ENCODE peak calls at places on chromosomes 12 and 14, in ten cellular contexts. N is AG04450, T is GM13976, K is astrocyte of the spinal cord, X is omental fat pad, C is GM20000, R is cardiac fibroblast, S is Peyer's patch, A is heart right ventricle, L is left ventricle myocardium inferior. O is an unnamed sample.
A peak's percentile ranks its signal among the peaks of the same experiment; 100 is the strongest.

GRCh38 chr14:67240168-67240932 is 885 bp upstream of the PALS1 start:
- DNase-seq in N (no peak), T (peak; percentile 25), K (peak; percentile 21), X (no peak), C (peak; percentile 16), R (peak; percentile 32), S (peak; percentile 42), A (peak; percentile 44), L (peak; percentile 40), O (peak; percentile 19)

GRCh38 chr12:591571-592505 is 71.4 kb downstream of the NINJ2 start:
- DNase-seq in N (no peak), T (no peak), K (no peak), X (no peak), C (no peak), R (no peak), S (no peak), A (peak; percentile 88), L (peak; percentile 91), O (no peak)

GRCh38 chr12:111126331-111126730 is 206.0 kb upstream of the MYL2 start:
- DNase-seq in N (no peak), T (no peak), K (no peak), X (no peak), C (no peak), R (peak; percentile 3), S (no peak), A (peak; percentile 15), L (no peak), O (no peak)

GRCh38 chr12:52261211-52261484 is 13.3 kb upstream of the KRT86 start:
- DNase-seq in N (no peak), T (no peak), K (no peak), X (no peak), C (peak; percentile 11), R (no peak), S (no peak), A (no peak), L (no peak), O (no peak)

GRCh38 chr12:45912774-45913173 is 77.6 kb downstream of the SCAF11 start:
- DNase-seq in N (no peak), T (no peak), K (no peak), X (no peak), C (no peak), R (no peak), S (no peak), A (no peak), L (no peak), O (no peak)

GRCh38 chr12:29566441-29566840 is 69.0 kb upstream of the OVCH1 start:
- DNase-seq in N (no peak), T (no peak), K (peak; percentile 76), X (no peak), C (no peak), R (no peak), S (no peak), A (no peak), L (no peak), O (no peak)

GRCh38 chr14:91223028-91223783 is 21.3 kb downstream of the GPR68 start:
- DNase-seq in N (no peak), T (no peak), K (no peak), X (no peak), C (no peak), R (no peak), S (no peak), A (no peak), L (no peak), O (no peak)

GRCh38 chr14:88168025-88168424 is 155.0 kb downstream of the KCNK10 start:
- DNase-seq in N (no peak), T (no peak), K (no peak), X (no peak), C (no peak), R (no peak), S (no peak), A (no peak), L (no peak), O (no peak)

GRCh38 chr12:1826867-1827705 is 6.7 kb downstream of the LRTM2 start:
- DNase-seq in N (no peak), T (peak; percentile 64), K (no peak), X (no peak), C (no peak), R (no peak), S (no peak), A (no peak), L (no peak), O (no peak)

GRCh38 chr14:25042362-25043299 is 7.3 kb downstream of the STXBP6 start:
- DNase-seq in N (no peak), T (no peak), K (peak; percentile 54), X (no peak), C (no peak), R (peak; percentile 75), S (no peak), A (peak; percentile 50), L (no peak), O (no peak)

GRCh38 chr12:106118-106561 is 39.6 kb downstream of the IQSEC3 start:
- DNase-seq in N (no peak), T (peak; percentile 81), K (no peak), X (no peak), C (peak; percentile 86), R (no peak), S (peak; percentile 48), A (peak; percentile 42), L (peak; percentile 32), O (peak; percentile 79)

GRCh38 chr12:89134213-89134770 is 218.0 kb downstream of the DUSP6 start:
- DNase-seq in N (no peak), T (no peak), K (no peak), X (no peak), C (no peak), R (peak; percentile 66), S (no peak), A (no peak), L (no peak), O (no peak)

GRCh38 chr14:77502109-77502782 is 3.6 kb upstream of the ISM2 start:
- DNase-seq in N (no peak), T (no peak), K (no peak), X (no peak), C (no peak), R (no peak), S (no peak), A (no peak), L (no peak), O (no peak)

GRCh38 chr14:91367173-91368171 is 50.1 kb downstream of the CCDC88C start:
- DNase-seq in N (no peak), T (peak; percentile 84), K (peak; percentile 90), X (no peak), C (peak; percentile 80), R (peak; percentile 26), S (peak; percentile 80), A (peak; percentile 30), L (no peak), O (peak; percentile 81)

GRCh38 chr14:23034498-23035302 is at the start of gene PSMB5:
- DNase-seq in N (peak; percentile 83), T (peak; percentile 91), K (peak; percentile 97), X (peak; percentile 57), C (peak; percentile 89), R (peak; percentile 96), S (peak; percentile 85), A (peak; percentile 94), L (peak; percentile 89), O (peak; percentile 90)

GRCh38 chr12:105948331-105948730 is 190.4 kb downstream of the NUAK1 start:
- DNase-seq in N (no peak), T (no peak), K (peak; percentile 84), X (no peak), C (no peak), R (peak; percentile 50), S (no peak), A (no peak), L (no peak), O (no peak)

GRCh38 chr14:31926123-31926522 is 151.0 kb upstream of the ARHGAP5 start:
- DNase-seq in N (no peak), T (peak; percentile 52), K (peak; percentile 46), X (no peak), C (peak; percentile 59), R (peak; percentile 61), S (no peak), A (no peak), L (no peak), O (peak; percentile 57)
- TF ChIP-seq CTCF in N (peak; percentile 58), T (peak; percentile 33), K (peak; percentile 56), X (no peak), C (peak; percentile 50), R (peak; percentile 46), S (peak; percentile 64), A (peak; percentile 60), L (peak; percentile 57), O (peak; percentile 49)

GRCh38 chr14:99807413-99808132 is 14.4 kb downstream of the EML1 start:
- DNase-seq in N (no peak), T (no peak), K (no peak), X (no peak), C (no peak), R (peak; percentile 72), S (no peak), A (no peak), L (no peak), O (no peak)
- TF ChIP-seq CTCF in N (no peak), T (no peak), K (no peak), X (no peak), C (no peak), R (peak; percentile 2), S (no peak), A (no peak), L (no peak), O (no peak)

GRCh38 chr12:132373967-132374820 is 44.8 kb upstream of the GALNT9 start:
- DNase-seq in N (no peak), T (no peak), K (no peak), X (no peak), C (no peak), R (peak; percentile 43), S (no peak), A (no peak), L (peak; percentile 9), O (no peak)
- TF ChIP-seq CTCF in N (peak; percentile 22), T (no peak), K (peak; percentile 16), X (no peak), C (no peak), R (peak; percentile 38), S (no peak), A (no peak), L (no peak), O (no peak)

DNA sequence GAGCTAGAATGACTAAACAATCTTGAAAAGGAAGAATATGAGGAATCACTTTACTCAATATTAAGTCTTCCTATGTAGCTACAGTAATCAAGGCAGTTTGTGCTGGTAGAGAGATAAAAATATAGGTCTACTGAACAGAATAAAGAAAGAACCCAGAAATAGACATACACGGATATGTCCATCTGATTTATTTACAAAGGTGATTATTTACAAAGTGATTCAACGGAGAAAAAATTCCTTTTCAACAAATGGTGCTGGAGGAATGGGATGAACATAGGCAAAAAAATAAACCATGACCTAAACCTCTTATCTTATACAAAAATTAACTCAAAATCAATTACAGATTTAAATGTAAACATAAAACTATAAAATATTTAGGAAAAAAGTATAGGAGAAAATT is 36.6 kb downstream of the TAOK3 start:
- DNase-seq in N (no peak), T (no peak), K (no peak), X (no peak), C (no peak), R (no peak), S (no peak), A (no peak), L (no peak), O (no peak)
- TF ChIP-seq CTCF in N (no peak), T (no peak), K (no peak), X (no peak), C (no peak), R (no peak), S (no peak), A (no peak), L (no peak), O (no peak)

O was measured in GM10248.